ENCODE peak calls at places on chromosomes 4 and X, in six cellular contexts. One of them, this sample, is unnamed.

GRCh38 chr4:1403177-1403583 is 3.1 kb downstream of the NKX1-1 start:
- DNase-seq in left ventricle myocardium inferior: no peak
- DNase-seq in NCI-H1417 treated with DMSO at 0.1 percent for 48 hours: no peak
- DNase-seq in GM23248: no peak
- DNase-seq in AG04450: no peak
- DNase-seq in HT1080: no peak
- DNase-seq in this sample: no peak

GRCh38 chrX:118717703-118718391 is 9.6 kb upstream of the IL13RA1 start:
- DNase-seq in GM23248: no peak
- DNase-seq in HT1080: no peak
- DNase-seq in AG04450: no peak
- DNase-seq in NCI-H1417 treated with DMSO at 0.1 percent for 48 hours: no peak
- DNase-seq in left ventricle myocardium inferior: no peak
- DNase-seq in this sample: no peak

GRCh38 chr4:139530833-139531427 is 25.1 kb downstream of the SETD7 start:
- DNase-seq in NCI-H1417 treated with DMSO at 0.1 percent for 48 hours: no peak
- DNase-seq in HT1080: peak
- DNase-seq in AG04450: no peak
- DNase-seq in left ventricle myocardium inferior: no peak
- DNase-seq in GM23248: peak
- DNase-seq in this sample: no peak

GRCh38 chr4:6360385-6360784 is 90.7 kb downstream of the WFS1 start:
- DNase-seq in GM23248: peak
- DNase-seq in left ventricle myocardium inferior: no peak
- DNase-seq in HT1080: peak
- DNase-seq in NCI-H1417 treated with DMSO at 0.1 percent for 48 hours: no peak
- DNase-seq in AG04450: no peak
- DNase-seq in this sample: no peak

GRCh38 chr4:24105183-24106039 is 215.6 kb upstream of the PPARGC1A start:
- DNase-seq in left ventricle myocardium inferior: no peak
- DNase-seq in AG04450: peak
- DNase-seq in NCI-H1417 treated with DMSO at 0.1 percent for 48 hours: no peak
- DNase-seq in GM23248: peak
- DNase-seq in HT1080: peak
- DNase-seq in this sample: no peak

GRCh38 chr4:139977838-139978604 is 176.0 kb downstream of the MAML3 start:
- DNase-seq in GM23248: no peak
- DNase-seq in AG04450: no peak
- DNase-seq in left ventricle myocardium inferior: no peak
- DNase-seq in HT1080: no peak
- DNase-seq in NCI-H1417 treated with DMSO at 0.1 percent for 48 hours: no peak
- DNase-seq in this sample: peak

GRCh38 chr4:17721496-17722360 is 59.7 kb downstream of the FAM184B start:
- DNase-seq in HT1080: peak
- DNase-seq in AG04450: no peak
- DNase-seq in GM23248: peak
- DNase-seq in NCI-H1417 treated with DMSO at 0.1 percent for 48 hours: no peak
- DNase-seq in left ventricle myocardium inferior: no peak
- DNase-seq in this sample: no peak

GRCh38 chr4:77342170-77342810 is 185.3 kb downstream of the CCNG2 start:
- DNase-seq in AG04450: no peak
- DNase-seq in HT1080: peak
- DNase-seq in NCI-H1417 treated with DMSO at 0.1 percent for 48 hours: no peak
- DNase-seq in left ventricle myocardium inferior: no peak
- DNase-seq in GM23248: no peak
- DNase-seq in this sample: no peak

GRCh38 chrX:57156397-57157049 is 19.3 kb upstream of the SPIN2A start:
- DNase-seq in AG04450: no peak
- DNase-seq in HT1080: peak
- DNase-seq in NCI-H1417 treated with DMSO at 0.1 percent for 48 hours: no peak
- DNase-seq in GM23248: peak
- DNase-seq in left ventricle myocardium inferior: no peak
- DNase-seq in this sample: no peak

GRCh38 chr4:98519268-98519993 is 139.0 kb downstream of the TSPAN5 start:
- DNase-seq in left ventricle myocardium inferior: no peak
- DNase-seq in AG04450: peak
- DNase-seq in HT1080: no peak
- DNase-seq in NCI-H1417 treated with DMSO at 0.1 percent for 48 hours: no peak
- DNase-seq in GM23248: peak
- DNase-seq in this sample: no peak

GRCh38 chrX:129581904-129582303 is 41.8 kb downstream of the OCRL start:
- DNase-seq in GM23248: no peak
- DNase-seq in AG04450: no peak
- DNase-seq in NCI-H1417 treated with DMSO at 0.1 percent for 48 hours: no peak
- DNase-seq in HT1080: no peak
- DNase-seq in left ventricle myocardium inferior: no peak
- DNase-seq in this sample: no peak

GRCh38 chr4:152246659-152247058 is 289.2 kb downstream of the FBXW7 start:
- DNase-seq in AG04450: no peak
- DNase-seq in HT1080: no peak
- DNase-seq in left ventricle myocardium inferior: no peak
- DNase-seq in NCI-H1417 treated with DMSO at 0.1 percent for 48 hours: no peak
- DNase-seq in GM23248: no peak
- DNase-seq in this sample: no peak

GRCh38 chr4:139419388-139419914 is 34.5 kb upstream of the RAB33B start:
- DNase-seq in AG04450: peak
- DNase-seq in left ventricle myocardium inferior: peak
- DNase-seq in NCI-H1417 treated with DMSO at 0.1 percent for 48 hours: no peak
- DNase-seq in HT1080: peak
- DNase-seq in GM23248: peak
- DNase-seq in this sample: no peak

GRCh38 chrX:136531951-136532350 is at the start of gene VGLL1:
- DNase-seq in HT1080: no peak
- DNase-seq in left ventricle myocardium inferior: no peak
- DNase-seq in NCI-H1417 treated with DMSO at 0.1 percent for 48 hours: no peak
- DNase-seq in GM23248: no peak
- DNase-seq in AG04450: no peak
- DNase-seq in this sample: no peak

GRCh38 chr4:130110760-130111159 is 1014.8 kb downstream of the C4orf33 start:
- DNase-seq in NCI-H1417 treated with DMSO at 0.1 percent for 48 hours: no peak
- DNase-seq in HT1080: no peak
- DNase-seq in GM23248: no peak
- DNase-seq in left ventricle myocardium inferior: no peak
- DNase-seq in AG04450: no peak
- DNase-seq in this sample: no peak

GRCh38 chr4:53010320-53010719 is 148.2 kb downstream of the RASL11B start:
- DNase-seq in GM23248: peak
- DNase-seq in AG04450: no peak
- DNase-seq in left ventricle myocardium inferior: peak
- DNase-seq in NCI-H1417 treated with DMSO at 0.1 percent for 48 hours: no peak
- DNase-seq in HT1080: no peak
- DNase-seq in this sample: no peak

GRCh38 chrX:140318306-140318705 is 186.6 kb downstream of the SOX3 start:
- DNase-seq in NCI-H1417 treated with DMSO at 0.1 percent for 48 hours: no peak
- DNase-seq in HT1080: peak
- DNase-seq in left ventricle myocardium inferior: no peak
- DNase-seq in GM23248: peak
- DNase-seq in AG04450: no peak
- DNase-seq in this sample: no peak

GRCh38 chr4:74435296-74435695 is 9.6 kb upstream of the AREG start:
- DNase-seq in left ventricle myocardium inferior: no peak
- DNase-seq in NCI-H1417 treated with DMSO at 0.1 percent for 48 hours: no peak
- DNase-seq in GM23248: no peak
- DNase-seq in AG04450: no peak
- DNase-seq in HT1080: no peak
- DNase-seq in this sample: no peak

GRCh38 chrX:46547857-46548256 is 2.6 kb upstream of the ZNF674 start:
- DNase-seq in NCI-H1417 treated with DMSO at 0.1 percent for 48 hours: no peak
- DNase-seq in left ventricle myocardium inferior: no peak
- DNase-seq in GM23248: peak
- DNase-seq in AG04450: peak
- DNase-seq in HT1080: peak
- DNase-seq in this sample: no peak

GRCh38 chrX:103275947-103276567 is 493 bp downstream of the TCEAL5 start:
- DNase-seq in AG04450: no peak
- DNase-seq in left ventricle myocardium inferior: no peak
- DNase-seq in HT1080: no peak
- DNase-seq in GM23248: no peak
- DNase-seq in NCI-H1417 treated with DMSO at 0.1 percent for 48 hours: no peak
- DNase-seq in this sample: no peak

GRCh38 chr4:61333490-61333889 is 133.4 kb downstream of the ADGRL3 start:
- DNase-seq in NCI-H1417 treated with DMSO at 0.1 percent for 48 hours: no peak
- DNase-seq in AG04450: no peak
- DNase-seq in left ventricle myocardium inferior: no peak
- DNase-seq in GM23248: no peak
- DNase-seq in HT1080: no peak
- DNase-seq in this sample: no peak

GRCh38 chrX:103063191-103063845 is 653 bp downstream of the BEX1 start:
- DNase-seq in left ventricle myocardium inferior: no peak
- DNase-seq in NCI-H1417 treated with DMSO at 0.1 percent for 48 hours: peak
- DNase-seq in AG04450: no peak
- DNase-seq in HT1080: peak
- DNase-seq in GM23248: peak
- DNase-seq in this sample: no peak

GRCh38 chr4:94588900-94589693 is 137.4 kb downstream of the PDLIM5 start:
- DNase-seq in AG04450: no peak
- DNase-seq in GM23248: peak
- DNase-seq in NCI-H1417 treated with DMSO at 0.1 percent for 48 hours: no peak
- DNase-seq in left ventricle myocardium inferior: no peak
- DNase-seq in HT1080: no peak
- DNase-seq in this sample: no peak

GRCh38 chr4:159455675-159456235 is 352.9 kb downstream of the RAPGEF2 start:
- DNase-seq in left ventricle myocardium inferior: no peak
- DNase-seq in AG04450: no peak
- DNase-seq in NCI-H1417 treated with DMSO at 0.1 percent for 48 hours: no peak
- DNase-seq in HT1080: peak
- DNase-seq in GM23248: peak
- DNase-seq in this sample: no peak

GRCh38 chr4:73776363-73776762 is 36.0 kb downstream of the CXCL8 start:
- DNase-seq in HT1080: peak
- DNase-seq in NCI-H1417 treated with DMSO at 0.1 percent for 48 hours: peak
- DNase-seq in left ventricle myocardium inferior: no peak
- DNase-seq in GM23248: peak
- DNase-seq in AG04450: peak
- DNase-seq in this sample: no peak

GRCh38 chrX:112888916-112889315 is 48.3 kb upstream of the AMOT start:
- DNase-seq in left ventricle myocardium inferior: no peak
- DNase-seq in AG04450: no peak
- DNase-seq in HT1080: no peak
- DNase-seq in NCI-H1417 treated with DMSO at 0.1 percent for 48 hours: no peak
- DNase-seq in GM23248: no peak
- DNase-seq in this sample: no peak

This sample was measured in NCI-H187 treated with DMSO at 0.1 percent for 48 hours.